ENCODE peak calls at places on chromosomes 6 and 20, in five cellular contexts. Q is small intestine, C is body of pancreas, J is fibroblast of the aortic adventitia, T is fibroblast of lung. H is an unnamed sample.

GRCh38 chr6:22636450-22636849 is 67.1 kb downstream of the HDGFL1 start:
- DNase-seq in Q (no peak), J (no peak), T (peak; percentile 56), C (no peak), H (no peak)

GRCh38 chr6:134307074-134307473 is 10.8 kb downstream of the SGK1 start:
- DNase-seq in Q (peak; percentile 92), J (no peak), T (no peak), C (no peak), H (peak; percentile 62)

GRCh38 chr6:69945192-69945591 is 78.8 kb downstream of the COL19A1 start:
- DNase-seq in C (no peak), J (no peak), T (no peak), Q (no peak), H (no peak)

GRCh38 chr20:17872434-17872833 is 96.2 kb downstream of the SNX5 start:
- DNase-seq in T (no peak), Q (no peak), J (no peak), C (no peak), H (no peak)

GRCh38 chr6:25250878-25251277 is 28.3 kb upstream of the CARMIL1 start:
- DNase-seq in Q (no peak), J (no peak), C (no peak), T (peak; percentile 67), H (peak; percentile 90)

GRCh38 chr20:61959301-61959700 is 106.4 kb downstream of the TAF4 start:
- DNase-seq in T (no peak), J (peak; percentile 31), C (no peak), Q (no peak), H (no peak)

GRCh38 chr6:117167520-117168271 is 97.7 kb upstream of the VGLL2 start:
- DNase-seq in C (peak; percentile 73), Q (no peak), T (peak; percentile 46), J (no peak), H (peak; percentile 96)

GRCh38 chr6:125104425-125104824 is 49.1 kb upstream of the TPD52L1 start:
- DNase-seq in T (peak; percentile 84), Q (no peak), J (peak; percentile 55), C (no peak), H (peak; percentile 62)

GRCh38 chr20:41798926-41799502 is 180.8 kb upstream of the CHD6 start:
- DNase-seq in C (no peak), Q (no peak), T (no peak), J (no peak), H (no peak)

GRCh38 chr6:53833147-53833546 is 38.3 kb downstream of the LRRC1 start:
- DNase-seq in Q (no peak), T (peak; percentile 27), C (no peak), J (no peak), H (no peak)

GRCh38 chr6:43477235-43478007 is at the start of gene TJAP1:
- DNase-seq in T (peak; percentile 85), J (peak; percentile 72), C (peak; percentile 94), Q (peak; percentile 88), H (peak; percentile 70)

GRCh38 chr6:12844284-12845223 is 128.0 kb downstream of the PHACTR1 start:
- DNase-seq in C (no peak), Q (peak; percentile 17), J (peak; percentile 23), T (peak; percentile 22), H (peak; percentile 29)

GRCh38 chr6:156413156-156413555 is 364.0 kb upstream of the ARID1B start:
- DNase-seq in J (no peak), T (peak; percentile 44), C (no peak), Q (no peak), H (peak; percentile 61)

GRCh38 chr6:144094731-144095133 is 641 bp downstream of the SF3B5 start:
- DNase-seq in Q (peak; percentile 13), T (no peak), C (peak; percentile 22), J (no peak), H (no peak)

GRCh38 chr20:55232647-55233046 is 757.3 kb downstream of the DOK5 start:
- DNase-seq in C (no peak), J (no peak), T (no peak), Q (no peak), H (peak; percentile 66)

DNA sequence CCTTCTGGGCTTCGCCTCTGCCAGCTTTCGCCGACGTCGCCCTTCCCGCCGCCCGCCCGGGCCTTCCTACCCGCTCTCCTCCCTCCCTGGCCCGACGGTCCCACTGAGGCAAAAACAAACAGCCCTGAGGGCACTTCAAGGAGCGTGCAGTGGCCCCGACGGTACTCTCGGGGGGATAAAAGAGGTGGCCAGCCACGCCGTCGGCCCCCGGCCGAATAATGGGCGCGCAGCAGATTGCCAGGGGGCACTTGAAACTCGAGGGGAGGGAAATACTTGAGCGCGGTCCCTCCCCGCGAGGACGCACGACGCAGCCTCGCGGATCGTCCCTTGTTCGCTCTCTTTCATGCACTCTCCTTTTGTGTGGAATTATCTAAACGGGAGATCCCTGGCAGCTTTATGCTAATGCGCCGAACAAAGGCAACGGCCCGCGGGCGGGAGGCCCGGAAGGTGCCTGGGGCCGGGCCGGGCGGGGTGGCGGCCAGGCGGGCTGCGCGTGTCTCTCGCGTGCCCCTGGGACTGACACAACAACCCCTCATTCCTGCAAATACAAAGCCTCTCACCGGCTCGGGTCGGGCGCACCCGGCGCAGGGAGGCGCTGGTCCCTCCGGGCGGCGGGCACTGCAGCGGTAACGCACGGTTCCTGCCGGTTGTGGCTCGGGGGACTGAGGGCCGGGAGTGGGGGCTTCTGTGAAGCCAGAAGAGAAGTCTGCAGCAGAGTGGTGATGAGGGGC is 3.7 kb upstream of the INSM1 start:
- DNase-seq in Q (no peak), J (no peak), T (no peak), C (no peak), H (no peak)
- H3K4me3 ChIP-seq in Q (no peak overlapping the region), J (no peak overlapping the region), T (no peak overlapping the region), C (no peak overlapping the region), H (no peak overlapping the region)

DNA sequence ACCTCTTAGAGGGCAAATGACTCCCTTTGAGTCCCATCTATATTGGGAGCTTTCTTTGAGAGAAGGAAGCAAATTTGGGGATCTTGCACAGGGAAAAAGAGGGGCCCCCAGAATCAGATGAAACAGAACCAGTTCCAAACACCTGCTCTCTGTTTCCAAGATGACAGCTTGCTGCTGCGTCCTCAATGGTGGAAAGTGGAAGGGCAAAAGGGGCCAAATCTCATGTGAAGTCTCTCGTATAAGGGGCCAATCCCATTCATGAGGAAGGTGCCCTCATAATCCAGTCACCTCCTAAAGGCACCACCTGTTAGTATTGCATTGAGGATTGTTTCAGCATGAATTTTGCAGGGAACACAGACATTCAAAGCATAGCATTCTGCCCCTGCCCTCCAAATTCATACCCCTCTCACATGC is 483 bp upstream of the SERPINB1 start:
- DNase-seq in Q (no peak), T (no peak), J (no peak), C (no peak), H (no peak)
- H3K4me3 ChIP-seq in Q (peak overlapping the region; percentile 63), T (no peak overlapping the region), J (no peak overlapping the region), C (no peak overlapping the region), H (no peak overlapping the region)

GRCh38 chr6:26577720-26578072 is 19.1 kb upstream of the ABT1 start:
- DNase-seq in J (no peak), Q (no peak), C (no peak), T (no peak), H (no peak)
- H3K4me3 ChIP-seq in J (peak overlapping the region; percentile 63), Q (peak overlapping the region; percentile 34), C (no peak overlapping the region), T (peak overlapping the region; percentile 80), H (peak overlapping the region; percentile 8)

GRCh38 chr6:167713088-167713475 is 113.6 kb upstream of the AFDN start:
- DNase-seq in J (no peak), C (no peak), Q (no peak), T (no peak), H (no peak)

GRCh38 chr6:167710521-167710920 is 116.2 kb upstream of the AFDN start:
- DNase-seq in C (no peak), Q (no peak), J (no peak), T (no peak), H (no peak)

GRCh38 chr6:167711784-167712183 is 114.9 kb upstream of the AFDN start:
- DNase-seq in Q (peak; percentile 93), T (no peak), J (no peak), C (no peak), H (no peak)

GRCh38 chr6:167714166-167714565 is 112.5 kb upstream of the AFDN start:
- DNase-seq in C (no peak), J (no peak), T (no peak), Q (no peak), H (no peak)

DNA sequence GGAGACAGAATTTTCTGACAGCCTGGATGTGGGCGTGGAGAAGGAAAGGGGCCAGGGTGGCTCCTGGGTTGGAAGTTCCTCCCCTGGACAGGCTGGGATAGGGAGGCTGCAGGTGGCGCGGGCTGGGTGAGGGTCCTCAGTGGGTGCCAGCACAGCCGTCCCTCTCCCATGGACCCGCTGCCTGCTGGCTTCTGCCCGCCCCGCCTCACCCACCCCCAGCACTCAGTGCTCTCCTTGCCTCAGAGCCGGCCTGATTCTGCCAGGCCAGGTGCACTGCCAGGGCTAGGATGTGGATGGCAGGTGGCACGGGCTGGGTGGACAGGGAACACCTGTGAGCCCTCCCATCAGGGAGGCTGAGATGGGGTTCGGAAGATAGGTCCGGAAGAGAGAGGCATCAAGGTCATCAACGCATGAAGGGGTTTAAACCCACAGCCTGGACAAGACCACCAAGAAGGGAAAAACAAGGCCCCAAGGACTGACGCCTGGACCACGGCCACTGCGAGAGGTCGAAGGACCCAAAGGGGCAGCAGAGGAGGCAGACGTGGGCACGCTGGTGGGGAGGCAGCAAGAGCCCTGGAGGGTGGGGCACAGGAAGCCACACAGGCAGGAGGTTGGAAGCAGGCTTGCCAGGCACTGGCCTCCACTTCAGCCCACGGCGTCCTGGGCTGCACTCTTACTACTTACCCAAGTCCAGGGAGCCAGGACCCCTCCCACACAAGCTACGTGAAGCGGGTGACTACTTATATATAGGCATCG is 114.2 kb upstream of the AFDN start:
- DNase-seq in C (no peak), T (no peak), Q (peak; percentile 37), J (no peak), H (no peak)
- H3K4me3 ChIP-seq in C (no peak overlapping the region), T (no peak overlapping the region), Q (peak overlapping the region; percentile 21), J (no peak overlapping the region), H (no peak overlapping the region)

H was measured in bronchial epithelial cell.